ENCODE peak calls at places on chromosomes 5 and 9, in four cellular contexts. A is colonic mucosa, T is HCT116, C is HepG2. M is an unnamed sample.

GRCh38 chr5:68522863-68523262 is 307.3 kb downstream of the PIK3R1 start:
- DNase-seq in C (no peak), A (no peak), T (no peak), M (no peak)

GRCh38 chr9:93324191-93324834 is 127.2 kb upstream of the FAM120A start:
- DNase-seq in C (no peak), T (no peak), A (peak), M (no peak)

GRCh38 chr5:121189569-121190305 is 661.9 kb upstream of the FTMT start:
- DNase-seq in T (no peak), A (no peak), C (no peak), M (no peak)

GRCh38 chr9:121778252-121779225 is 127.1 kb downstream of the DAB2IP start:
- DNase-seq in A (no peak), C (no peak), T (no peak), M (no peak)

GRCh38 chr5:1661311-1661710 is 137.6 kb upstream of the LPCAT1 start:
- DNase-seq in C (no peak), A (peak), T (no peak), M (no peak)

GRCh38 chr9:18233776-18234445 is 240.0 kb upstream of the ADAMTSL1 start:
- DNase-seq in C (no peak), A (no peak), T (no peak), M (no peak)

GRCh38 chr5:10099548-10099947 is 150.1 kb downstream of the ATPSCKMT start:
- DNase-seq in A (no peak), C (no peak), T (no peak), M (no peak)

GRCh38 chr5:90264930-90265857 is 144.4 kb downstream of the CETN3 start:
- DNase-seq in T (peak), C (peak), A (peak), M (peak)

GRCh38 chr9:84061613-84062205 is 81.1 kb downstream of the RMI1 start:
- DNase-seq in T (no peak), A (no peak), C (no peak), M (no peak)

GRCh38 chr9:90774682-90775081 is 26.9 kb upstream of the SYK start:
- DNase-seq in C (no peak), A (no peak), T (no peak), M (peak)

GRCh38 chr5:113612060-113612496 is 98.6 kb downstream of the YTHDC2 start:
- DNase-seq in T (peak), A (no peak), C (peak), M (no peak)

GRCh38 chr9:20441166-20441565 is 181.1 kb downstream of the MLLT3 start:
- DNase-seq in C (no peak), T (no peak), A (no peak), M (no peak)

GRCh38 chr5:38533286-38534121 is 22.9 kb downstream of the LIFR start:
- DNase-seq in T (no peak), C (peak), A (no peak), M (no peak)

GRCh38 chr9:131776473-131776872 is 36.6 kb upstream of the RAPGEF1 start:
- DNase-seq in T (peak), A (peak), C (peak), M (no peak)

GRCh38 chr5:132143148-132143547 is 69.6 kb downstream of the CSF2 start:
- DNase-seq in T (no peak), A (no peak), C (no peak), M (no peak)

GRCh38 chr9:29319727-29320513 is 1746.6 kb upstream of the C9orf72 start:
- DNase-seq in A (no peak), C (no peak), T (no peak), M (no peak)

GRCh38 chr5:169350016-169350415 is 49.1 kb upstream of the SLIT3 start:
- DNase-seq in C (no peak), T (no peak), A (no peak), M (no peak)

GRCh38 chr9:21078702-21079101 is 960 bp upstream of the IFNB1 start:
- DNase-seq in T (no peak), C (no peak), A (no peak), M (no peak)

GRCh38 chr9:26053954-26054353 is 375.7 kb upstream of the TUSC1 start:
- DNase-seq in C (no peak), A (no peak), T (no peak), M (no peak)

GRCh38 chr9:12955510-12956163 is 180.8 kb downstream of the LURAP1L start:
- DNase-seq in C (no peak), T (no peak), A (no peak), M (no peak)

GRCh38 chr9:34400275-34400674 is 23.6 kb upstream of the MYORG start:
- DNase-seq in C (no peak), A (no peak), T (no peak), M (no peak)

GRCh38 chr5:24633705-24634325 is 11.0 kb downstream of the CDH10 start:
- DNase-seq in T (peak), A (no peak), C (peak), M (no peak)

GRCh38 chr9:33734911-33735310 is 60.5 kb upstream of the PRSS3 start:
- DNase-seq in C (no peak), T (no peak), A (peak), M (no peak)

GRCh38 chr9:99876190-99876589 is 30.3 kb upstream of the STX17 start:
- DNase-seq in C (no peak), T (no peak), A (no peak), M (no peak)

GRCh38 chr5:78647411-78647818 is 1.2 kb downstream of the LHFPL2 start:
- DNase-seq in T (no peak), C (peak), A (peak), M (no peak)
- H3K9ac ChIP-seq in T (peak), C (peak), A (peak), M (peak)

GRCh38 chr5:181053760-181054122 is 13.7 kb downstream of the BTNL9 start:
- DNase-seq in A (no peak), C (no peak), T (no peak), M (no peak)
- TF ChIP-seq CTCF in A (no peak), C (no peak), T (no peak), M (no peak)

GRCh38 chr9:129323376-129323998 is 145.4 kb upstream of the IER5L start:
- DNase-seq in T (no peak), C (no peak), A (no peak), M (no peak)
- H3K9ac ChIP-seq in T (no peak), C (no peak), A (no peak), M (no peak)

DNA sequence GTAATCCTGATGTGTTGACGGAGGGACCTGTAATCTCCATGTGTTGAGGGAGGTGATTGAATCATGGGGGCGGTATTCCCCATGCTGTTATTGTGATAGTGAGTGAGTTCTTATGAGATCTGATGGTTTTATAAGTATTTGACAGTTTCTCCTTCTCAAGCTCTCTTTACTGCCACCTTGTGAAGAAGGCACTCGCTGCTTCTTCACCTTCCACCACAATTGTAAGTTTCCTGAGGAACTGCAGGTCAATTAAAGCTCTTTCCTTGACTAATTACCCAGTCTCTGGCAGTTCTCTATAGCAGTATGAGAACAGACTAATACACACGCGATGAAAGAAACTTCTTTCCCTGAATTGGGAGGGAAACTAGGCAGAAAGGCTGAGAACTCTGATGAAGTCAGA is 141.1 kb upstream of the RAD23B start:
- DNase-seq in C (no peak), A (no peak), T (peak), M (no peak)
- TF ChIP-seq CTCF in C (no peak), A (no peak), T (peak), M (peak)

GRCh38 chr5:174726916-174727793 is 2.8 kb downstream of the MSX2 start:
- DNase-seq in T (no peak), A (no peak), C (no peak), M (no peak)

GRCh38 chr5:174725261-174725990 is 1.0 kb downstream of the MSX2 start:
- DNase-seq in T (no peak), A (no peak), C (no peak), M (no peak)

GRCh38 chr5:174727794-174728662 is 3.6 kb downstream of the MSX2 start:
- DNase-seq in T (no peak), C (no peak), A (no peak), M (no peak)

GRCh38 chr5:174724484-174725260 is at the start of gene MSX2:
- DNase-seq in C (no peak), T (peak), A (peak), M (no peak)

DNA sequence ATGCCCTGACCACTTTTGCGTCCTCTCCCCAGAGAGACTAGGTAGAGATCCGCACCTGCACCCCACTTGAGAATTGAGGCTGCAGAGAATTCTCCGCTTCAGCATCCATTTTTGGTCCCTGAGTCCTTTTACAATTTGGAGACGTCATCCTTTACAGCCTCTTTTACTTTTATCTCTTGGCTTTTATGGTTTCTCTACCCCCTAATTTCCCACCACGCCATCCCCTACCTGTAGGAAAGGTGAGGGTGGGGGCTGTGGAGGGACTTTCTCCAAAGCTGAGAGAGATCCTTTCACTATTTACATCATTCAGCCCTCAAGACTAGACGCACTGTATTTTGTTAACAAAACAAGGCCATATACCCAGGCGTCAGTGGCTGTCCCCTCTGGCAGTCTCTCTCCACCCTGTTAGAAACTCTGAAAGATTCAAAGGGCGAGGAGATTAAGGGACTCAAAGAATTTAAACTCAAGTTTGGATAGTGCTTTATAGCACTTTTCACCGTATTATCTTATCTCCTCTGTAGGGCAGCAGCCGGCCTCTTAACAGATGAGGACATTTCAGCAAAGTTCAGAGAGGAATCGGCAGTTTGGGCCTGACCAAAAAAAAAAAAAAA is 1.7 kb downstream of the MSX2 start:
- DNase-seq in A (no peak), T (no peak), C (no peak), M (no peak)
- H3K9ac ChIP-seq in A (no peak), T (no peak), C (no peak), M (no peak)

DNA sequence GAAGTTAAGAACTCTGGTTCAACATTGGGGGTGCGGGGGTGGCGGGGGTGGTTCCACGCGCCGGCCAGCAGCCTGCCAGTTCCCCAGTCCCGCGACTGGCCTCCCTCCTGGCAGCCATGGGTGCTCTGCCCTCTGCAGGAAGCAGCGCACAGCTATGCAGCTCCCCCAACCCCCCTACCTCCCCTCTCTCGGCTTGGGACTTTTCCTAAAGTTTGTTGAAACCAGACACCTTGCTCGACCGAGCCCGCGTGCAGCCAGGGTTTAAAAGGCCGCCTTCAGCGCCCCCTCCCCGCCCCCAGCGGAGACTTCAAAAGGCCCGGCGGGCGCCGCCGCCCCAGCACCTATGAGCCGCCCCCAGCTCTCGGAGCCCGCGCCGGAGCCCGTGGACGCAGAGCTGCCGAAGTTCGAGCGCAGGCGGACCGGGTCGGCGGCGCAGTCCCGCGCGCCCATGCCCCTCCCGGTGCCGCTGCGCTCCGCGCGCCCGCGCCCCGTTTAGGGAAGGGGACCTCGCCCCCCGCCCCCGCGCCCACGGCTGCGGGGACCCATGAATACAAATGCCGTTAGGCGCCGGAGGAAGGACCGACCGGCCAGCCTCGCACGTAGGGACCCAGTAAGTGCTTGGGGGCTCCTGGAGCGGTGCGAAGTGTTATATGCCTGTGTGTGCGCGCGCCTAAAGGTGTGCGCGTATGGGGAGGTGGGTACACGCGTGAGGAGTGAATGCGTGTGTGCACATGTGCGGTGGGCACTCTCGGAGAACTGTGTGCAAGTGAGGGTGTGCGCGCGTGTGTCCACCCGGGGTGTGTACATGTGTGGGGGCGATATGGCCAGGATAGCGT is 1.4 kb upstream of the COL27A1 start:
- DNase-seq in T (no peak), A (no peak), C (peak), M (no peak)
- TF ChIP-seq CTCF in T (no peak), A (no peak), C (peak), M (no peak)

M was measured in GM12878.